ENCODE peak calls at places on chromosomes 12 and 14, in seven cellular contexts. G is choroid plexus epithelial cell; Y is adrenal gland; V is mucosa of descending colon; U is astrocyte of the spinal cord; S is uterus; M is CD8-positive, alpha-beta T cell. B is an unnamed sample.

GRCh38 chr12:49583361-49584094 is 15.6 kb upstream of the MCRS1 start:
- DNase-seq in G (peak), Y (no peak), V (no peak), U (no peak), S (no peak), M (no peak), B (no peak)

GRCh38 chr14:72781476-72782181 is 112.3 kb downstream of the DPF3 start:
- DNase-seq in G (peak), Y (no peak), V (no peak), U (peak), S (no peak), M (no peak), B (peak)

GRCh38 chr14:60349663-60350365 is 100.8 kb downstream of the PPM1A start:
- DNase-seq in G (peak), Y (peak), V (no peak), U (peak), S (no peak), M (peak), B (peak)

GRCh38 chr12:78931466-78931990 is 67.0 kb downstream of the SYT1 start:
- DNase-seq in G (no peak), Y (peak), V (no peak), U (no peak), S (no peak), M (no peak), B (no peak)

GRCh38 chr12:22529281-22530060 is 14.9 kb downstream of the C2CD5 start:
- DNase-seq in G (peak), Y (no peak), V (no peak), U (peak), S (no peak), M (no peak), B (no peak)

GRCh38 chr12:113479578-113480335 is 8.1 kb upstream of the LHX5 start:
- DNase-seq in G (peak), Y (no peak), V (no peak), U (peak), S (no peak), M (peak), B (peak)

GRCh38 chr12:69511870-69512269 is 41.7 kb downstream of the FRS2 start:
- DNase-seq in G (no peak), Y (no peak), V (no peak), U (no peak), S (no peak), M (no peak), B (no peak)

GRCh38 chr12:15886372-15887042 is 4.3 kb downstream of the STRAP start:
- DNase-seq in G (peak), Y (no peak), V (no peak), U (peak), S (no peak), M (no peak), B (peak)

GRCh38 chr12:52321433-52321832 is 235 bp upstream of the KRT83 start:
- DNase-seq in G (no peak), Y (no peak), V (no peak), U (no peak), S (no peak), M (no peak), B (no peak)

GRCh38 chr12:113867258-113867657 is 98.9 kb downstream of the RBM19 start:
- DNase-seq in G (peak), Y (no peak), V (no peak), U (no peak), S (no peak), M (no peak), B (no peak)

GRCh38 chr12:58750484-58750883 is 169.8 kb downstream of the LRIG3 start:
- DNase-seq in G (peak), Y (no peak), V (no peak), U (peak), S (no peak), M (no peak), B (peak)

GRCh38 chr12:70919597-70920035 is 922 bp downstream of the PTPRR start:
- DNase-seq in G (peak), Y (no peak), V (no peak), U (peak), S (no peak), M (no peak), B (no peak)

GRCh38 chr12:3604281-3604680 is 113.3 kb downstream of the PRMT8 start:
- DNase-seq in G (no peak), Y (no peak), V (no peak), U (no peak), S (no peak), M (no peak), B (no peak)

GRCh38 chr12:124391340-124392261 is 96.7 kb downstream of the RFLNA start:
- DNase-seq in G (peak), Y (peak), V (peak), U (peak), S (peak), M (peak), B (no peak)
- H3K4me3 ChIP-seq in G (no peak), Y (no peak), V (no peak), U (no peak), S (no peak), M (no peak), B (no peak)

DNA sequence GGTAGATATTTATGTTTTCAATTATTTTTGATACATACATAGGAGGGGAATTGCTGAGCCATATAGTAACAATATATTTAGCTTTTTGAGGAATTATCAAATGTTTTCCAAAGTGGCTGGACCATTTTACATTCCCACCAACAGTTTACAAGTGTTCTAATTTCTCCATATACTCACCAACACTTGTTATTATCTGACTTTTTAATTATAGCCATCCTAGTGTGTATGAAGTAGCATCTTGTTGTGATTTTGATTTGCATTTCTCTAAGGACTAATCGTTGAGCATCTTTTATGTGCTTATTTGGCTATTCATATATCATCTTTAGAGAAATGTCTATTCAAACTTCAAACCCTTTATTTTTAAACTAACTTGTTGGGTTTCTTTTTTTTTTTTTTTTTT is 17.2 kb upstream of the HECTD1 start:
- DNase-seq in G (no peak), Y (no peak), V (no peak), U (no peak), S (no peak), M (no peak), B (no peak)
- TF ChIP-seq CTCF in G (no peak), Y (no peak), V (no peak), U (no peak), S (no peak), M (no peak), B (no peak)

DNA sequence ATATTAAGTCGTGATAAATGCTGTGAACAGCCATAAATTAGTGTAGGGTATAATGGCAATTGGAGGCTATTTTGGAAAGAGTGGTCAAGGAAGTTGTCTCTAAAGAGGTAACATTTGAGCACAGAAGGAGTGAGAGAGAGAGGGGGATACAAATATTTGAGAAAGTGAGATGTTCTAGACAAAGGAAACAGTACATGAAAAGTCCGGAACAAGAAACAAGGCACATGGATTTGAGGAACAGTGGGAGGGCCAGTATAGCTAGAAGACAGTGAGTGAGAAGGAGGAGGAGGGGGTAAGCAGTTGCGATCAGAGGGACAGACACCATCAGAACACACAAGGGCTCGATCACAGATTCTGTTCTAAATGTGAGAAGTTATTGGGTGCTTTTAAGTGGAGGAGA is 20.1 kb upstream of the RNASE12 start:
- DNase-seq in G (no peak), Y (no peak), V (no peak), U (no peak), S (no peak), M (no peak), B (no peak)
- H3K4me3 ChIP-seq in G (no peak), Y (no peak), V (no peak), U (no peak), S (no peak), M (no peak), B (no peak)

DNA sequence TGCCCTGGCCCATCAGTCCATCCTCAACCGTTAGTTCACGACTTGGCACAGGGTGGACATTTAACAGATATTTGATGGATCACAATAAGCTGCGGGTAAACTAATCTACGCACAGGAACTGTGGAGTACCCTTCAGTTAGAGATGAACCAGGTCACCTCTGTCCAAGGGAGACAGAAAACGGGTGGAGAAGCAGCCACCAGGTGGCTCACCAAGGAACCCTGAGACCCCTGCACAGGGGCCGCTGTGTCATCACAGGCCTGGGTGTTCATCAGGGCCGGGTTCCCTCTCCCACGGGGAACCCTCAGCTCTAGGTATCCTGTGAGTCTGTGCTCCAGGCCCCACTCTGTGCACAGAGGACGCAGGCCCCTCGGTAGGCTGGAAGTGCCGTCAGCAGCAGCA is 122.2 kb downstream of the PIWIL1 start:
- DNase-seq in G (no peak), Y (no peak), V (no peak), U (no peak), S (no peak), M (no peak), B (no peak)
- TF ChIP-seq CTCF in G (no peak), Y (no peak), V (no peak), U (no peak), S (no peak), M (no peak), B (no peak)

B was measured in astrocyte of the cerebellum.